ENCODE peak calls at places on chromosomes 13 and 19, in nine cellular contexts. One of them, this sample, is unnamed.
A peak's percentile ranks its signal among the peaks of the same experiment; 100 is the strongest.

GRCh38 chr19:47231215-47232054 is 436 bp upstream of the BBC3 start:
- DNase-seq in endothelial cell of umbilical vein: peak; percentile 91
- DNase-seq in lower lobe of right lung: peak; percentile 94
- DNase-seq in left ventricle myocardium inferior: peak; percentile 91
- DNase-seq in body of pancreas: peak; percentile 90
- DNase-seq in pancreas: peak; percentile 94
- DNase-seq in hepatocyte: peak; percentile 95
- DNase-seq in SJSA1: peak; percentile 93
- DNase-seq in aorta: peak; percentile 97
- DNase-seq in this sample: peak; percentile 79

GRCh38 chr19:4597975-4598671 is 38.6 kb upstream of the SEMA6B start:
- DNase-seq in aorta: no peak
- DNase-seq in SJSA1: no peak
- DNase-seq in pancreas: no peak
- DNase-seq in body of pancreas: peak; percentile 37
- DNase-seq in left ventricle myocardium inferior: no peak
- DNase-seq in endothelial cell of umbilical vein: no peak
- DNase-seq in lower lobe of right lung: peak; percentile 49
- DNase-seq in hepatocyte: peak; percentile 70
- DNase-seq in this sample: peak; percentile 81

GRCh38 chr13:47135800-47136658 is 239.2 kb upstream of the HTR2A start:
- DNase-seq in hepatocyte: no peak
- DNase-seq in SJSA1: no peak
- DNase-seq in left ventricle myocardium inferior: no peak
- DNase-seq in aorta: no peak
- DNase-seq in pancreas: peak; percentile 35
- DNase-seq in body of pancreas: peak; percentile 49
- DNase-seq in lower lobe of right lung: no peak
- DNase-seq in endothelial cell of umbilical vein: no peak
- DNase-seq in this sample: no peak

GRCh38 chr19:47331931-47332547 is at the start of gene C5AR2:
- DNase-seq in lower lobe of right lung: no peak
- DNase-seq in SJSA1: no peak
- DNase-seq in hepatocyte: no peak
- DNase-seq in pancreas: no peak
- DNase-seq in body of pancreas: peak; percentile 47
- DNase-seq in endothelial cell of umbilical vein: no peak
- DNase-seq in left ventricle myocardium inferior: no peak
- DNase-seq in aorta: peak; percentile 84
- DNase-seq in this sample: no peak

GRCh38 chr19:2488942-2489731 is 13.2 kb downstream of the GADD45B start:
- DNase-seq in aorta: peak; percentile 89
- DNase-seq in pancreas: peak; percentile 72
- DNase-seq in body of pancreas: peak; percentile 75
- DNase-seq in lower lobe of right lung: peak; percentile 79
- DNase-seq in endothelial cell of umbilical vein: peak; percentile 34
- DNase-seq in hepatocyte: peak; percentile 83
- DNase-seq in SJSA1: peak; percentile 66
- DNase-seq in left ventricle myocardium inferior: peak; percentile 62
- DNase-seq in this sample: peak; percentile 62

GRCh38 chr13:41495044-41495443 is 37.7 kb downstream of the RGCC start:
- DNase-seq in endothelial cell of umbilical vein: no peak
- DNase-seq in aorta: no peak
- DNase-seq in body of pancreas: no peak
- DNase-seq in left ventricle myocardium inferior: no peak
- DNase-seq in SJSA1: no peak
- DNase-seq in lower lobe of right lung: no peak
- DNase-seq in pancreas: no peak
- DNase-seq in hepatocyte: no peak
- DNase-seq in this sample: no peak

GRCh38 chr19:40754611-40755247 is 3.7 kb downstream of the SNRPA start:
- DNase-seq in SJSA1: no peak
- DNase-seq in body of pancreas: peak; percentile 51
- DNase-seq in left ventricle myocardium inferior: no peak
- DNase-seq in lower lobe of right lung: no peak
- DNase-seq in endothelial cell of umbilical vein: no peak
- DNase-seq in hepatocyte: peak; percentile 73
- DNase-seq in aorta: no peak
- DNase-seq in pancreas: peak; percentile 31
- DNase-seq in this sample: no peak

GRCh38 chr19:13356185-13356584 is 150.1 kb downstream of the CACNA1A start:
- DNase-seq in SJSA1: no peak
- DNase-seq in endothelial cell of umbilical vein: no peak
- DNase-seq in lower lobe of right lung: no peak
- DNase-seq in aorta: no peak
- DNase-seq in hepatocyte: no peak
- DNase-seq in left ventricle myocardium inferior: no peak
- DNase-seq in body of pancreas: no peak
- DNase-seq in pancreas: no peak
- DNase-seq in this sample: no peak

GRCh38 chr19:5150902-5151741 is 182.2 kb downstream of the KDM4B start:
- DNase-seq in left ventricle myocardium inferior: peak; percentile 13
- DNase-seq in hepatocyte: no peak
- DNase-seq in endothelial cell of umbilical vein: no peak
- DNase-seq in lower lobe of right lung: peak; percentile 41
- DNase-seq in SJSA1: no peak
- DNase-seq in aorta: peak; percentile 71
- DNase-seq in pancreas: no peak
- DNase-seq in body of pancreas: no peak
- DNase-seq in this sample: no peak

GRCh38 chr13:106173346-106173745 is 362.1 kb downstream of the EFNB2 start:
- DNase-seq in pancreas: no peak
- DNase-seq in left ventricle myocardium inferior: no peak
- DNase-seq in endothelial cell of umbilical vein: no peak
- DNase-seq in body of pancreas: no peak
- DNase-seq in lower lobe of right lung: no peak
- DNase-seq in SJSA1: no peak
- DNase-seq in aorta: no peak
- DNase-seq in hepatocyte: no peak
- DNase-seq in this sample: no peak

GRCh38 chr19:14004619-14005380 is 1.3 kb downstream of the RFX1 start:
- DNase-seq in endothelial cell of umbilical vein: peak; percentile 52
- DNase-seq in SJSA1: no peak
- DNase-seq in left ventricle myocardium inferior: peak; percentile 63
- DNase-seq in aorta: peak; percentile 85
- DNase-seq in hepatocyte: peak; percentile 36
- DNase-seq in pancreas: peak; percentile 75
- DNase-seq in lower lobe of right lung: peak; percentile 77
- DNase-seq in body of pancreas: peak; percentile 83
- DNase-seq in this sample: no peak

GRCh38 chr13:97631158-97631557 is 197.2 kb downstream of the RAP2A start:
- DNase-seq in lower lobe of right lung: no peak
- DNase-seq in endothelial cell of umbilical vein: no peak
- DNase-seq in pancreas: no peak
- DNase-seq in body of pancreas: no peak
- DNase-seq in hepatocyte: no peak
- DNase-seq in SJSA1: no peak
- DNase-seq in left ventricle myocardium inferior: no peak
- DNase-seq in aorta: no peak
- DNase-seq in this sample: no peak

GRCh38 chr13:113139580-113139979 is 17.0 kb downstream of the F10 start:
- DNase-seq in hepatocyte: no peak
- DNase-seq in SJSA1: no peak
- DNase-seq in body of pancreas: no peak
- DNase-seq in aorta: no peak
- DNase-seq in lower lobe of right lung: no peak
- DNase-seq in left ventricle myocardium inferior: no peak
- DNase-seq in pancreas: no peak
- DNase-seq in endothelial cell of umbilical vein: no peak
- DNase-seq in this sample: no peak

GRCh38 chr13:103730407-103730806 is 664.2 kb upstream of the SLC10A2 start:
- DNase-seq in hepatocyte: no peak
- DNase-seq in left ventricle myocardium inferior: peak; percentile 62
- DNase-seq in body of pancreas: no peak
- DNase-seq in endothelial cell of umbilical vein: no peak
- DNase-seq in lower lobe of right lung: no peak
- DNase-seq in SJSA1: peak; percentile 46
- DNase-seq in pancreas: no peak
- DNase-seq in aorta: no peak
- DNase-seq in this sample: no peak

GRCh38 chr19:5356428-5356827 is 15.8 kb upstream of the PTPRS start:
- DNase-seq in endothelial cell of umbilical vein: no peak
- DNase-seq in hepatocyte: no peak
- DNase-seq in body of pancreas: no peak
- DNase-seq in SJSA1: no peak
- DNase-seq in left ventricle myocardium inferior: no peak
- DNase-seq in aorta: no peak
- DNase-seq in pancreas: no peak
- DNase-seq in lower lobe of right lung: no peak
- DNase-seq in this sample: peak; percentile 49

DNA sequence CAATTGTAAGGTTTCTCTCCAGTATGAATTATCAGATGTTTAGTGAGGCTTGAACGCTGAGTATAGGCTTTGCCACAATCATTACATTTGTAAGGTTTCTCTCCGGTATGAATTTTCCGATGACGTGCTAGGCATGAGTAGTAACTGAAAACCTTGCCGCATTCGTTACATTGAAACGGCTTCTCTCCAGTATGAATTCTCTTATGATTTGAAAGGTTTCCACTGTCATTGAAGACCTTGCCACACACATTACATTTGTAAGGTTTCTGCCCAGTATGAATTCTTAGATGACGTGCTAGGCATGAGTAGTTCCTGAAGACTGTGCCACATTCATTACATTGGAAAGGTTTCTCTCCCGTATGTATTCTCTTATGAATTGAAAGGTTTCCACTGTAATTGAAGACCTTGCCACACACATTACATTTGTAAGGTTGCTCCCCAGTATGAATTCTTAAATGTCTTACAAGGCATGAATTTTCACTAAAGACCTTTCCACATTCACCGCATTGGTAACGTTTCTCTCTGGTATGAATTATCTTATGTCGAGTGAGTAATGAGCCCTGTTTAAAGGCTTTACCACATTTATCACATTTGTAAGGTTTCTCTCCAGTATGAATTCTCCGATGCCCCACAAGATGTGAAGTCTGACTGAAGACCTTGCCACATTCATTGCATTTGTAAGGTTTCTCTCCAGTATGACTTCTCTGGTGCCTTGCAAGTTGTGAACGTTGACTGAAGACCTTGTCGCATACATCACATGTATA is 15.6 kb downstream of the ZNF836 start:
- DNase-seq in pancreas: no peak
- DNase-seq in left ventricle myocardium inferior: no peak
- DNase-seq in endothelial cell of umbilical vein: no peak
- DNase-seq in aorta: no peak
- DNase-seq in SJSA1: no peak
- DNase-seq in lower lobe of right lung: no peak
- DNase-seq in body of pancreas: no peak
- DNase-seq in hepatocyte: no peak
- DNase-seq in this sample: no peak
- H3K9me3 ChIP-seq in pancreas: no peaks in the 10 kb centered on the region
- H3K9me3 ChIP-seq in left ventricle myocardium inferior: peaks cover 82% of the 10 kb centered on the region
- H3K9me3 ChIP-seq in endothelial cell of umbilical vein: peaks cover 16% of the 10 kb centered on the region
- H3K9me3 ChIP-seq in aorta: peaks cover 13% of the 10 kb centered on the region
- H3K9me3 ChIP-seq in SJSA1: peaks cover 33% of the 10 kb centered on the region
- H3K9me3 ChIP-seq in lower lobe of right lung: peaks cover 90% of the 10 kb centered on the region
- H3K9me3 ChIP-seq in body of pancreas: no peaks in the 10 kb centered on the region
- H3K9me3 ChIP-seq in hepatocyte: peaks cover 65% of the 10 kb centered on the region
- H3K9me3 ChIP-seq in this sample: peaks cover 65% of the 10 kb centered on the region

GRCh38 chr13:99064624-99065249 is 86.9 kb upstream of the DOCK9 start:
- DNase-seq in pancreas: no peak
- DNase-seq in lower lobe of right lung: no peak
- DNase-seq in body of pancreas: no peak
- DNase-seq in endothelial cell of umbilical vein: no peak
- DNase-seq in hepatocyte: no peak
- DNase-seq in SJSA1: no peak
- DNase-seq in left ventricle myocardium inferior: no peak
- DNase-seq in aorta: no peak
- DNase-seq in this sample: no peak
- H3K27ac ChIP-seq in pancreas: no peak overlapping the region
- H3K27ac ChIP-seq in lower lobe of right lung: no peak overlapping the region
- H3K27ac ChIP-seq in body of pancreas: no peak overlapping the region
- H3K27ac ChIP-seq in endothelial cell of umbilical vein: no peak overlapping the region
- H3K27ac ChIP-seq in hepatocyte: peak overlapping the region; percentile 23
- H3K27ac ChIP-seq in SJSA1: no peak overlapping the region
- H3K27ac ChIP-seq in left ventricle myocardium inferior: no peak overlapping the region
- H3K27ac ChIP-seq in aorta: no peak overlapping the region
- H3K27ac ChIP-seq in this sample: no peak overlapping the region

GRCh38 chr13:51233117-51233826 is 11.1 kb downstream of the FAM124A start:
- DNase-seq in left ventricle myocardium inferior: no peak
- DNase-seq in aorta: no peak
- DNase-seq in hepatocyte: no peak
- DNase-seq in body of pancreas: no peak
- DNase-seq in pancreas: no peak
- DNase-seq in SJSA1: no peak
- DNase-seq in lower lobe of right lung: no peak
- DNase-seq in endothelial cell of umbilical vein: no peak
- DNase-seq in this sample: no peak

GRCh38 chr13:51229141-51229540 is 6.9 kb downstream of the FAM124A start:
- DNase-seq in hepatocyte: no peak
- DNase-seq in lower lobe of right lung: no peak
- DNase-seq in SJSA1: no peak
- DNase-seq in body of pancreas: no peak
- DNase-seq in endothelial cell of umbilical vein: no peak
- DNase-seq in aorta: no peak
- DNase-seq in left ventricle myocardium inferior: no peak
- DNase-seq in pancreas: no peak
- DNase-seq in this sample: no peak

GRCh38 chr13:51231456-51231855 is 9.3 kb downstream of the FAM124A start:
- DNase-seq in endothelial cell of umbilical vein: no peak
- DNase-seq in hepatocyte: no peak
- DNase-seq in aorta: no peak
- DNase-seq in body of pancreas: no peak
- DNase-seq in SJSA1: no peak
- DNase-seq in pancreas: no peak
- DNase-seq in lower lobe of right lung: no peak
- DNase-seq in left ventricle myocardium inferior: no peak
- DNase-seq in this sample: no peak

GRCh38 chr13:51229731-51230130 is 7.5 kb downstream of the FAM124A start:
- DNase-seq in endothelial cell of umbilical vein: peak; percentile 24
- DNase-seq in left ventricle myocardium inferior: no peak
- DNase-seq in lower lobe of right lung: no peak
- DNase-seq in aorta: no peak
- DNase-seq in pancreas: no peak
- DNase-seq in body of pancreas: no peak
- DNase-seq in hepatocyte: no peak
- DNase-seq in SJSA1: no peak
- DNase-seq in this sample: no peak

GRCh38 chr13:51230473-51231105 is 8.4 kb downstream of the FAM124A start:
- DNase-seq in pancreas: peak; percentile 29
- DNase-seq in left ventricle myocardium inferior: peak; percentile 65
- DNase-seq in hepatocyte: peak; percentile 41
- DNase-seq in SJSA1: no peak
- DNase-seq in endothelial cell of umbilical vein: peak; percentile 87
- DNase-seq in body of pancreas: peak; percentile 62
- DNase-seq in aorta: no peak
- DNase-seq in lower lobe of right lung: no peak
- DNase-seq in this sample: peak; percentile 44
- H3K4me3 ChIP-seq in pancreas: peak overlapping the region; percentile 15
- H3K4me3 ChIP-seq in left ventricle myocardium inferior: peak overlapping the region; percentile 48
- H3K4me3 ChIP-seq in hepatocyte: no peak overlapping the region
- H3K4me3 ChIP-seq in SJSA1: no peak overlapping the region
- H3K4me3 ChIP-seq in endothelial cell of umbilical vein: peak overlapping the region; percentile 35
- H3K4me3 ChIP-seq in body of pancreas: no peak overlapping the region
- H3K4me3 ChIP-seq in aorta: peak overlapping the region; percentile 12
- H3K4me3 ChIP-seq in lower lobe of right lung: peak overlapping the region; percentile 27
- H3K4me3 ChIP-seq in this sample: peak overlapping the region; percentile 11

DNA sequence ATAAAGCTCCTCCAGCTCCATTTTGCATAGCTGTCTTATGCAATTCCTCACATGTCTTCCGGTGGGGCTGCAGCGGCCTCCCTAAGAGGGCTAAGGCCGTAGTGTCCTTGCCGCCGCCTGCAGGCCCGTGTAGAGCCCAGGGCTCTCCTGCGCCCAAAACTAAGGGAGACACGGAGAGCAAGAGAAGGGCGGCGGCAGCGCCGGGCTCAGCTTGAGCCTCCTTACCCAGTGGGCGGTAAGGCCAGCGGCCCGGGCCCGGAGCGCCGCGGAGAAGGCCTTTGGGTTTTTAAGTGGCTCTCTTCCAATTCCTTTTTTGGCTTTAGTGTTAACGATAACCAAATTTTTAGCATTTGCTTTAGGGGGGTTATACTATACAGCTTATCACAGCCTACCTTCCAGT is 30.1 kb downstream of the ZNF677 start:
- DNase-seq in aorta: no peak
- DNase-seq in endothelial cell of umbilical vein: no peak
- DNase-seq in left ventricle myocardium inferior: no peak
- DNase-seq in lower lobe of right lung: no peak
- DNase-seq in pancreas: no peak
- DNase-seq in hepatocyte: no peak
- DNase-seq in SJSA1: no peak
- DNase-seq in body of pancreas: no peak
- DNase-seq in this sample: no peak
- H3K9me3 ChIP-seq in aorta: peaks cover 17% of the 10 kb centered on the region
- H3K9me3 ChIP-seq in endothelial cell of umbilical vein: peaks cover 2% of the 10 kb centered on the region
- H3K9me3 ChIP-seq in left ventricle myocardium inferior: peaks cover 92% of the 10 kb centered on the region
- H3K9me3 ChIP-seq in lower lobe of right lung: peaks cover 82% of the 10 kb centered on the region
- H3K9me3 ChIP-seq in pancreas: no peaks in the 10 kb centered on the region
- H3K9me3 ChIP-seq in hepatocyte: peaks cover 6% of the 10 kb centered on the region
- H3K9me3 ChIP-seq in SJSA1: peaks cover 7% of the 10 kb centered on the region
- H3K9me3 ChIP-seq in body of pancreas: no peaks in the 10 kb centered on the region
- H3K9me3 ChIP-seq in this sample: peaks cover 22% of the 10 kb centered on the region

This sample was measured in A673.